ENCODE peak calls at places on chromosomes 4 and X, in eight cellular contexts. S, D, J, W, F, C, T and Q are unnamed samples.

GRCh38 chrX:101287402-101287801 is 3.7 kb downstream of the TAF7L start:
- DNase-seq in W (no peak), C (peak; percentile 52), T (no peak), F (no peak), J (no peak), D (peak; percentile 50), S (no peak), Q (no peak)

GRCh38 chr4:155079866-155080265 is 128.6 kb upstream of the NPY2R start:
- DNase-seq in J (no peak), D (no peak), F (no peak), W (no peak), T (no peak), S (no peak), C (no peak), Q (no peak)

GRCh38 chrX:15931362-15931761 is 76.7 kb upstream of the AP1S2 start:
- DNase-seq in D (no peak), S (no peak), W (no peak), J (no peak), C (no peak), T (no peak), F (no peak), Q (no peak)

GRCh38 chr4:52577285-52577968 is 81.7 kb downstream of the USP46 start:
- DNase-seq in T (no peak), W (no peak), S (no peak), F (no peak), C (peak; percentile 81), J (no peak), D (no peak), Q (no peak)

GRCh38 chr4:79585834-79586233 is 177.8 kb upstream of the GK2 start:
- DNase-seq in J (no peak), D (no peak), W (no peak), S (no peak), T (no peak), F (no peak), C (no peak), Q (no peak)

GRCh38 chr4:129446074-129446473 is 350.1 kb downstream of the C4orf33 start:
- DNase-seq in S (no peak), J (no peak), W (no peak), T (no peak), F (no peak), C (no peak), D (no peak), Q (no peak)

GRCh38 chr4:165096776-165097175 is 15.9 kb downstream of the TMEM192 start:
- DNase-seq in F (no peak), C (peak; percentile 44), S (no peak), J (no peak), W (no peak), D (peak; percentile 14), T (no peak), Q (no peak)

GRCh38 chrX:45266456-45266855 is 65.8 kb upstream of the DIPK2B start:
- DNase-seq in J (no peak), D (no peak), W (no peak), C (no peak), T (no peak), F (no peak), S (no peak), Q (no peak)

GRCh38 chr4:152408514-152409327 is 127.2 kb downstream of the FBXW7 start:
- DNase-seq in C (peak; percentile 50), T (no peak), W (no peak), S (no peak), D (peak; percentile 20), F (no peak), J (no peak), Q (no peak)

GRCh38 chrX:46865281-46865680 is 28.4 kb downstream of the RP2 start:
- DNase-seq in W (no peak), C (peak; percentile 77), D (peak; percentile 63), T (no peak), S (no peak), J (no peak), F (no peak), Q (no peak)

GRCh38 chr4:23038626-23039245 is 346.0 kb downstream of the GBA3 start:
- DNase-seq in S (no peak), W (no peak), T (no peak), J (no peak), F (no peak), D (no peak), C (no peak), Q (no peak)

GRCh38 chrX:63270873-63271272 is 80.3 kb downstream of the SPIN4 start:
- DNase-seq in D (no peak), J (no peak), S (no peak), T (no peak), W (no peak), F (no peak), C (no peak), Q (no peak)

GRCh38 chrX:124280294-124280902 is 52.1 kb upstream of the TEX13D start:
- DNase-seq in D (peak; percentile 0), C (no peak), J (no peak), T (no peak), S (no peak), F (no peak), W (no peak), Q (no peak)

GRCh38 chr4:82885410-82885809 is 5.5 kb downstream of the SEC31A start:
- DNase-seq in J (no peak), F (no peak), S (no peak), C (no peak), D (no peak), T (no peak), W (no peak), Q (no peak)

GRCh38 chrX:68834371-68835103 is 5.7 kb downstream of the EFNB1 start:
- DNase-seq in D (no peak), W (no peak), J (peak; percentile 51), T (peak; percentile 42), F (peak; percentile 58), C (no peak), S (no peak), Q (peak; percentile 85)

DNA sequence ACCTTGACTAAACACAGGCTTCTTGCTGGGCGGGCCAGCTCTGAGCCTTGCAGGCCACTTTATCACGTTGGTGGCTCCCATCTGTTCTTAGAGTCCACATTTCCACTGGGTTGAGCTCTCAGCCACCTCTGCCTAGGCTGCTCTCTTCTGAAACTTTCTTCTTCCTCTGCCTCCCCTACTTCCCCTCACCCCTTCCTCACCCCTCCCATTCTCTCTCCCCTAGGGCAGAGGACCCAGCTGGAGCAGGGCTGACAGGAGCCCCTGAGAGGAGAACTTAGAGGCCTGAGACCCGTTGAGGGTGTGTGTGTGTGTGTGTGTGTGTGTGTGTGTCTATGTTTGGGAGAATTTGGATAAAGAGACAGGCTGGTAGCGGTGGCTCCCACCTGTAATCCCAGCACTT is 19.9 kb upstream of the TMSB4X start:
- DNase-seq in F (no peak), C (no peak), W (no peak), T (no peak), J (no peak), S (no peak), D (no peak), Q (no peak)
- TF ChIP-seq POLR2A in F (no peak), C (no peak), W (no peak), T (no peak), J (no peak), S (no peak), D (no peak), Q (no peak)

DNA sequence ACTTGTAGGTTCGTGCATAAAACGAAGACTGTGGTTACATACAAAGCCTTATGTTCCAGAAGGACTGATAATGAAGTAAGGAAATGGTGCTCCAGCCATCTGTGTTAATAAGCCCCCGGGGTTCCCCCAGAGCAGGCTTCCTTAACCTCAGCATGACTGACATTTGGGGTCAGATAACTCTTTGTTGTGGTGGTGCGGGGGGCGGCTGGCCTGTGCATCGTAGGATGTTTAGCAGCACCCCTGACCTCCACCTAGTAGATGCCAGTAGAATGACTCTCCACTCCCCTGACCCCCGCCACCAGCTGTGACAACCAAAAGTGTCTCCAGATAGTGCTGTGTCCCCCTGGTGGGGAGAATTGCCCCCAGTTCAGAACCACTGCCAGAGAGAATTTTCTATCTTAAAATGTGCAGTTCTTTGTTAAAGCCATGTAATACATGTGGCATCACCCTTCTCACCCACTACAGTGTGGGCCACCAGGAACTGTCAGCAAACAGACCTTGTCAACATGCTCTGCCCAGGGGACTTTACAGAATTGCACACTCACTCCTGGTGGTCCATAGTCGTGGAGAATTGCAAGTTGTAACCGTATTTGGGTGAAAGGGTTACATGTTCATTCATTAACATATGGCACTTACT is 7.5 kb downstream of the SH3KBP1 start:
- DNase-seq in T (no peak), C (no peak), F (no peak), W (no peak), J (no peak), D (no peak), S (no peak), Q (no peak)
- H3K4me1 ChIP-seq in T (no peaks in the 10 kb centered on the region), C (peaks cover 3% of the 10 kb centered on the region), F (no peaks in the 10 kb centered on the region), W (no peaks in the 10 kb centered on the region), J (no peaks in the 10 kb centered on the region), D (peaks cover 28% of the 10 kb centered on the region), S (no peaks in the 10 kb centered on the region), Q (no peaks in the 10 kb centered on the region)

DNA sequence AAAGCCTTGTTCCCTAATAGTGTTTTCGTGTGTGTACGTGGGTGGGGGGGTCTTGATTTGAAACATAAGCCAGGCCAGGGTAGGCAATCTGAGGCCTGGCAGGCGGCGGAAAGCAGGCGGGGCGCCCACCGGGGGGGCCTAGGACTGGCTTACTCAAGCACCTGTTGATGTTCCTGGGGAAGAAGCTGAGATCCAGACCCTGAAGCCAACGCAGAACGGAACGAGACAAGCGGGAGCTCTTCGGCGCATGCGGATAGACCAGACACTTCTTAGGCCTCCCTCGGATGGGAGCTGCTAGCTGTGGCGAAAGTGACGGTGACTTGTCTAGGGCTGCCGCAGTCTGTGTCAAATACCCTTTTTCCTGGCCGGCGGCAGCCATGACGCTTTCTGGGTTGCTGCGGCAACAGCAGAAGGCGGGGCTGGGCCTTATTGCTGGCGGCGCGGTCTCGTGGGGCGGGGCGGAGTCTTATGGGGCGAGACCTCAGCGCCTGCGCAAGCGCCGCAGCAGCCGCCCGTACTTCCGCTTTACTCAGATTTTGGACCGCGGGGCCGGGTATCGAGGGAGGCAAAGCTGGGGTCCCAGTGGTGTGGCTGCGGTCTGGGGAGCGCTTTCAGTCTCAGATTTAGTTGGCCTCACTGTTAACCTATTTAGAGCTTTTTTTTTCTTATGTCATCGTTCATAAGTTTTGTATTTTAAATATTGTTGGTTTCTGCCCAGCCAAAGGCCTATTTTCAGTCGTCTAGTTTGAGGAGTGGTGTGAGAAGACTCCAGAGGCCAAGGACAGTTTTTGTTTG is at the start of gene SPATA4:
- DNase-seq in D (peak; percentile 90), T (peak; percentile 97), W (peak; percentile 93), J (peak; percentile 98), C (peak; percentile 89), S (peak; percentile 91), F (peak; percentile 94), Q (no peak)
- TF ChIP-seq POLR2A in D (peak; percentile 46), T (peak; percentile 45), W (peak; percentile 67), J (no peak), C (peak; percentile 81), S (peak; percentile 45), F (no peak), Q (no peak)

GRCh38 chr4:73704314-73705055 is 35.9 kb upstream of the CXCL8 start:
- DNase-seq in T (peak; percentile 87), J (no peak), W (peak; percentile 71), F (peak; percentile 74), C (peak; percentile 100), S (peak; percentile 83), D (peak; percentile 91), Q (peak; percentile 97)

GRCh38 chr4:73705721-73706120 is 34.6 kb upstream of the CXCL8 start:
- DNase-seq in C (no peak), W (no peak), S (no peak), T (no peak), D (no peak), J (no peak), F (no peak), Q (no peak)

GRCh38 chr4:73703320-73703719 is 37.0 kb upstream of the CXCL8 start:
- DNase-seq in S (no peak), W (no peak), C (no peak), D (no peak), F (no peak), T (no peak), J (no peak), Q (no peak)

GRCh38 chr4:73706811-73707210 is 33.6 kb upstream of the CXCL8 start:
- DNase-seq in D (no peak), T (no peak), J (no peak), C (no peak), S (no peak), W (no peak), F (no peak), Q (no peak)

GRCh38 chr4:73705056-73705432 is 35.3 kb upstream of the CXCL8 start:
- DNase-seq in S (no peak), F (no peak), T (no peak), C (peak; percentile 81), J (no peak), D (peak; percentile 38), W (no peak), Q (no peak)
- H3K4me1 ChIP-seq in S (no peaks in the 10 kb centered on the region), F (peaks cover 35% of the 10 kb centered on the region), T (peaks cover 26% of the 10 kb centered on the region), C (peaks cover 20% of the 10 kb centered on the region), J (peaks cover 24% of the 10 kb centered on the region), D (peaks cover 64% of the 10 kb centered on the region), W (peaks cover 30% of the 10 kb centered on the region), Q (peaks cover 37% of the 10 kb centered on the region)